ENCODE peak calls at places on chromosomes 4 and X, in six cellular contexts. One of them, this sample, is unnamed.

GRCh38 chr4:169311643-169312365 is 41.0 kb upstream of the SH3RF1 start:
- DNase-seq in EL: peak; percentile 64
- DNase-seq in A549: peak; percentile 45
- DNase-seq in germinal center: peak; percentile 76
- DNase-seq in HS-27A: no peak
- DNase-seq in activated naive CD4-positive, alpha-beta T cell: no peak
- DNase-seq in this sample: peak; percentile 31

GRCh38 chr4:114386637-114387233 is 211.9 kb upstream of the UGT8 start:
- DNase-seq in EL: peak; percentile 28
- DNase-seq in A549: peak; percentile 22
- DNase-seq in germinal center: peak; percentile 24
- DNase-seq in HS-27A: no peak
- DNase-seq in activated naive CD4-positive, alpha-beta T cell: no peak
- DNase-seq in this sample: peak; percentile 1

GRCh38 chr4:148288448-148288847 is 153.8 kb downstream of the NR3C2 start:
- DNase-seq in EL: no peak
- DNase-seq in A549: no peak
- DNase-seq in germinal center: no peak
- DNase-seq in HS-27A: no peak
- DNase-seq in activated naive CD4-positive, alpha-beta T cell: no peak
- DNase-seq in this sample: no peak

GRCh38 chrX:119791437-119792231 is at the start of gene RPL39:
- DNase-seq in EL: peak; percentile 88
- DNase-seq in A549: peak; percentile 93
- DNase-seq in germinal center: peak; percentile 75
- DNase-seq in HS-27A: peak; percentile 64
- DNase-seq in activated naive CD4-positive, alpha-beta T cell: peak; percentile 47
- DNase-seq in this sample: peak; percentile 90

GRCh38 chrX:10518073-10518472 is 102.3 kb downstream of the MID1 start:
- DNase-seq in EL: no peak
- DNase-seq in A549: no peak
- DNase-seq in germinal center: no peak
- DNase-seq in HS-27A: no peak
- DNase-seq in activated naive CD4-positive, alpha-beta T cell: no peak
- DNase-seq in this sample: no peak

GRCh38 chr4:38531126-38531737 is 132.8 kb upstream of the KLF3 start:
- DNase-seq in EL: peak; percentile 2
- DNase-seq in A549: no peak
- DNase-seq in germinal center: no peak
- DNase-seq in HS-27A: no peak
- DNase-seq in activated naive CD4-positive, alpha-beta T cell: no peak
- DNase-seq in this sample: peak; percentile 51

GRCh38 chrX:118571829-118572228 is 76.2 kb downstream of the DOCK11 start:
- DNase-seq in EL: no peak
- DNase-seq in A549: peak; percentile 9
- DNase-seq in germinal center: no peak
- DNase-seq in HS-27A: no peak
- DNase-seq in activated naive CD4-positive, alpha-beta T cell: no peak
- DNase-seq in this sample: no peak

GRCh38 chrX:123833387-123833786 is 26.5 kb upstream of the XIAP start:
- DNase-seq in EL: peak; percentile 53
- DNase-seq in A549: peak; percentile 64
- DNase-seq in germinal center: peak; percentile 57
- DNase-seq in HS-27A: no peak
- DNase-seq in activated naive CD4-positive, alpha-beta T cell: peak; percentile 1
- DNase-seq in this sample: peak; percentile 56

GRCh38 chr4:1992468-1993168 is 16.2 kb downstream of the NELFA start:
- DNase-seq in EL: no peak
- DNase-seq in A549: no peak
- DNase-seq in germinal center: no peak
- DNase-seq in HS-27A: no peak
- DNase-seq in activated naive CD4-positive, alpha-beta T cell: no peak
- DNase-seq in this sample: no peak

GRCh38 chr4:188578657-188579056 is 439.4 kb downstream of the TRIML1 start:
- DNase-seq in EL: no peak
- DNase-seq in A549: no peak
- DNase-seq in germinal center: no peak
- DNase-seq in HS-27A: no peak
- DNase-seq in activated naive CD4-positive, alpha-beta T cell: no peak
- DNase-seq in this sample: no peak

GRCh38 chrX:125604448-125604847 is 284.8 kb downstream of the TEX13C start:
- DNase-seq in EL: no peak
- DNase-seq in A549: no peak
- DNase-seq in germinal center: no peak
- DNase-seq in HS-27A: no peak
- DNase-seq in activated naive CD4-positive, alpha-beta T cell: no peak
- DNase-seq in this sample: no peak

GRCh38 chr4:82388405-82388804 is 14.6 kb upstream of the HNRNPD start:
- DNase-seq in EL: no peak
- DNase-seq in A549: no peak
- DNase-seq in germinal center: no peak
- DNase-seq in HS-27A: no peak
- DNase-seq in activated naive CD4-positive, alpha-beta T cell: no peak
- DNase-seq in this sample: no peak

GRCh38 chr4:56611501-56611900 is 69.6 kb downstream of the HOPX start:
- DNase-seq in EL: peak; percentile 11
- DNase-seq in A549: no peak
- DNase-seq in germinal center: no peak
- DNase-seq in HS-27A: no peak
- DNase-seq in activated naive CD4-positive, alpha-beta T cell: no peak
- DNase-seq in this sample: no peak

GRCh38 chr4:184420881-184421416 is 53.4 kb downstream of the IRF2 start:
- DNase-seq in EL: no peak
- DNase-seq in A549: no peak
- DNase-seq in germinal center: no peak
- DNase-seq in HS-27A: no peak
- DNase-seq in activated naive CD4-positive, alpha-beta T cell: no peak
- DNase-seq in this sample: no peak

GRCh38 chr4:3270141-3270611 is 21.2 kb downstream of the MSANTD1 start:
- DNase-seq in EL: no peak
- DNase-seq in A549: no peak
- DNase-seq in germinal center: no peak
- DNase-seq in HS-27A: no peak
- DNase-seq in activated naive CD4-positive, alpha-beta T cell: no peak
- DNase-seq in this sample: no peak

This sample was measured in NCI-H345.